ENCODE peak calls at places on chromosomes 4 and X, in eight cellular contexts. M is GM23248, E is WERI-Rb-1, R is A549, U is thyroid gland, I is dorsolateral prefrontal cortex, X is adrenal gland, P is mesendoderm. J is an unnamed sample.

GRCh38 chr4:176274441-176274840 is 5.4 kb upstream of the ASB5 start:
- DNase-seq in M (peak; percentile 88), E (no peak), R (peak; percentile 8), U (no peak), I (no peak), X (no peak), P (no peak), J (no peak)

GRCh38 chrX:153935326-153935851 is 552 bp upstream of the NAA10 start:
- DNase-seq in M (no peak), E (no peak), R (no peak), U (peak; percentile 19), I (no peak), X (no peak), P (peak; percentile 42), J (no peak)

GRCh38 chr4:13535708-13536361 is 8.5 kb downstream of the NKX3-2 start:
- DNase-seq in M (no peak), E (peak; percentile 74), R (no peak), U (no peak), I (no peak), X (no peak), P (no peak), J (no peak)

GRCh38 chr4:168501407-168501806 is 4.6 kb downstream of the PALLD start:
- DNase-seq in M (no peak), E (no peak), R (peak; percentile 53), U (no peak), I (no peak), X (no peak), P (no peak), J (no peak)

GRCh38 chr4:95095352-95095974 is 337.7 kb downstream of the BMPR1B start:
- DNase-seq in M (peak; percentile 75), E (peak; percentile 20), R (peak; percentile 78), U (no peak), I (no peak), X (peak; percentile 16), P (peak; percentile 32), J (no peak)

GRCh38 chrX:124863303-124863702 is 456.4 kb upstream of the TEX13C start:
- DNase-seq in M (no peak), E (no peak), R (no peak), U (no peak), I (no peak), X (no peak), P (peak; percentile 38), J (no peak)

GRCh38 chrX:106726485-106727437 is at the start of gene RNF128:
- DNase-seq in M (peak; percentile 62), E (no peak), R (peak; percentile 7), U (peak; percentile 72), I (peak; percentile 63), X (peak; percentile 67), P (peak; percentile 80), J (no peak)

GRCh38 chr4:30718021-30718888 is 1.9 kb upstream of the PCDH7 start:
- DNase-seq in M (peak; percentile 34), E (peak; percentile 50), R (no peak), U (peak; percentile 70), I (no peak), X (no peak), P (peak; percentile 82), J (no peak)

GRCh38 chr4:186248643-186249042 is 17.3 kb upstream of the F11 start:
- DNase-seq in M (no peak), E (no peak), R (no peak), U (no peak), I (no peak), X (no peak), P (peak; percentile 66), J (no peak)

DNA sequence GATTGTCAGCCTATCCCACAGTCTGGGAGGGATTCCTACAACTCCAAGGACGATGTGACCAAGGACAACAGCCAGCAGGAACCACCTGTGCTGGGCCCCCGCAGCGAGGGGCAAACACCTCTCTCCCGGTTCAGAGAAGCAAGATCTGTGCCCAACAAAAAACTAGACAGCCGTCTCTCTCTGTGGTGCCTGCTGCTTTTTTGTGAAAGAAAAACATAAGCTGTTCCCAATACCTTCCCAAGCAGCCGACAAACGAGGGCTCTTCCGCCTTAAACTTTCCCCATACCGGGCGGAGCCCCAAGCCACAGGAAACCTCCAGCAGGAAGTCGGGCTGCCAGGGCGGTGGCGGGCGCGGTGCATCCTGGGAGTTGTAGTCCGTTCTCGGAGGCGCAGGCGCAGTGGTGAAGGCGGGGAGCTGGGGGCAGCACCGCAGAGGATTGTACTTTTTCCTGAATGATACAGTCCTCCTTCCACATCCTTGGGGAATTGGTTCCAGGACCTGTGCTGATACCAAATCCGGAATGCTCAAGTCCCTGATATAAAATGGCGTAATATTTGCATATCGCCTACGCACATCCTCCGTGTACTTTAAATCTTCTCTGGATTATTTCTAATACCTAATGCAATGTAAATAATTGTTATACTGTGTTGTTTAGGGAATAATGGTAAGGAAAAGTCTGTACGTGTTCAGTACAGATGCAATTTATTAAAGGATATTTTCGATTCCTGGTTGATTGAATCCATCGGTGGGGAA is 63.1 kb upstream of the IRF2 start:
- DNase-seq in M (peak; percentile 96), E (peak; percentile 99), R (peak; percentile 95), U (peak; percentile 96), I (peak; percentile 89), X (peak; percentile 98), P (peak; percentile 97), J (peak; percentile 92)
- H3K27ac ChIP-seq in M (peak overlapping the region; percentile 76), E (peak overlapping the region; percentile 64), R (peak overlapping the region; percentile 93), U (peak overlapping the region; percentile 92), I (peak overlapping the region; percentile 99), X (peak overlapping the region; percentile 97), P (peak overlapping the region; percentile 64), J (peak overlapping the region; percentile 88)

GRCh38 chrX:96763608-96764007 is 79.0 kb downstream of the DIAPH2 start:
- DNase-seq in M (no peak), E (no peak), R (no peak), U (no peak), I (no peak), X (no peak), P (peak; percentile 34), J (no peak)
- H3K4me3 ChIP-seq in M (no peak overlapping the region), E (no peak overlapping the region), R (no peak overlapping the region), U (no peak overlapping the region), I (no peak overlapping the region), X (no peak overlapping the region), P (no peak overlapping the region), J (no peak overlapping the region)

GRCh38 chr4:15894393-15894792 is 44.1 kb downstream of the FGFBP1 start:
- DNase-seq in M (peak; percentile 22), E (no peak), R (peak; percentile 29), U (no peak), I (no peak), X (no peak), P (no peak), J (no peak)

GRCh38 chr4:15893967-15894366 is 44.6 kb downstream of the FGFBP1 start:
- DNase-seq in M (peak; percentile 96), E (no peak), R (peak; percentile 95), U (no peak), I (no peak), X (no peak), P (no peak), J (no peak)

GRCh38 chr4:15895517-15895916 is 43.0 kb downstream of the FGFBP1 start:
- DNase-seq in M (peak; percentile 20), E (peak; percentile 16), R (no peak), U (no peak), I (no peak), X (no peak), P (no peak), J (no peak)

GRCh38 chr4:15897577-15897976 is 41.0 kb downstream of the FGFBP1 start:
- DNase-seq in M (no peak), E (no peak), R (peak; percentile 25), U (no peak), I (no peak), X (no peak), P (no peak), J (no peak)

DNA sequence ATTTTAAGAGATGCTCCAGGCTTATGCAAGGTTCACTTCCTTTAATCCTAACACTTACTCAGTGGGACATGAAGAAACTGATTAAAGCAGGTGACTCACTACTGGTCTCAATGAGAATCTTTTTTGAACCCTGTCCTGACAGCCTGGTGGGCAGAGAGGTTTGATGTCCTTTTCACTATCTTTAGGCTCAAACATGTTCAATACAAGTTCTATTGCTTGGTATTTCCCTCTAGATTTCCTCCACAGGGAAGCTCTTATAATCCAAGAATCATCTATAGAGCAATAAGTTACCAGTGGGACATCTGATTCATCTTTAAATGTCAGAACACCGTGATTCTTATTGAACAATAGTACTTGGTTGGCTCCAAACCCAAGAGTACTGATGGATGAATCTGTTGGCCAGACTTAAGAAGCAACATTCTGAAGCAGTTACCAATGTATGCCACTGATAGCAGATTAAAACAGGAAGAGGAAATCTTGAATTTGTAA is 43.6 kb downstream of the FGFBP1 start:
- DNase-seq in M (peak; percentile 65), E (no peak), R (peak; percentile 33), U (no peak), I (no peak), X (no peak), P (no peak), J (no peak)
- H3K27ac ChIP-seq in M (peak overlapping the region; percentile 67), E (no peak overlapping the region), R (peak overlapping the region; percentile 77), U (no peak overlapping the region), I (no peak overlapping the region), X (no peak overlapping the region), P (no peak overlapping the region), J (no peak overlapping the region)

DNA sequence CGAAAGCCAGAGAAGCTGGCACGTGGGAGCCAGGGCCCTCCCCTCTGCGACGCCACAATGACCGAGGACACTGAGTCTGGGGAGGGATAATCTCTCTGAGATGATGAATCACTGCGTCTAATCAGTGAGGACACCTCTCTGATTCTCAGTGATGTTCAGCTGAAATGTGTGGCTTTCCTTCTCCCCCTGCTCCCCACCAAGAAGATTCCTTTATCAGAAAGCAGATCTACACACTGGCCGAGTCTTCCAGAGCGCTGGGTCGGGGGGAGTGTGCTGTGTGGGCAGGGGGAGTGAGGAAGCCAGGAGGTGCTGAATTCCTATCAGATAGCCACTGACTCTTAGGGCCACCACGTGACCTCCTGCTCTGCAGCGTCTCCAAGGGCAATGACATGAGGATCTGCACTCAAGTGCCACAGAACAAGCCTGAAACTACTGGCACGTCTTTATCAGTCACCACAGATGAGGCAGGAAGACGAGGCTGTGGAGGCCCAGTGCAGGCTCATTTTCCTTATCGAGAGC is 89.2 kb downstream of the GATB start:
- DNase-seq in M (no peak), E (peak; percentile 74), R (no peak), U (peak; percentile 22), I (no peak), X (no peak), P (peak; percentile 86), J (no peak)
- H3K4me3 ChIP-seq in M (no peak overlapping the region), E (peak overlapping the region; percentile 28), R (no peak overlapping the region), U (no peak overlapping the region), I (no peak overlapping the region), X (no peak overlapping the region), P (no peak overlapping the region), J (no peak overlapping the region)

DNA sequence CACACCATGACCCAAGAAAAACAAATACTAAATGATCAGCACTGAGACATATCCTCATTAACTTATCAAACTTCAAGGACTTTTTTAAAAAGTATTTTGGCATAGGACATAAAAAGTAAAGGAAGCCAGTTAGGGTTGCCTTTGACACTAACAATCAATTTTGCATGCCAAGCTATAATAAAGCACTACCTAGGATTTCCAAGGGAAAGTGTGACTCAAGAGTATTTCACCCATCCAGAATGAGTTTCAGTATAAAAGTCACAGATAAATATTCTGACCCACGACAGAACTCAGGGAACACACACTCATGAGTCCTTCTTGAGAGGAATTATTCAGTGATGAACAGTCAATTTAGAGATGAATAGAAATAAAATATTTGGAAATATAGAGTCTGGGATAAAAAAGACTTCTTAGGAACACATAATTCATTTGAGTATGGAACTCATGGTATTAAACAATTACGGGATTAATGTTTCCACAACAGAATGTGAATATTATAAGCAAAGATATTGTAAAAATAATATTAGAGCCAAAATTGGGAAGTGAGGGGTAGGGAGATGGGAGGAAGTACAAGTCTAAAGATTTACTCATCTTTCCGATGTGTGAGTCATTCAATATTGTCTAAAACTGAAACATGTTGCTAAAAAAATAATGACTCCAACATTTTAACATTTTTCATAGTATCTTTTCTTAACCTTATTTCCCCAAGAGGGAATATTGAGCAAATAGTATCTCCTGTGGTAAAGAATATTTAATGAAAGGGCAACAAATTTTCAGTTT is 143.5 kb upstream of the LNX1 start:
- DNase-seq in M (peak; percentile 89), E (no peak), R (no peak), U (no peak), I (no peak), X (no peak), P (no peak), J (no peak)
- H3K27ac ChIP-seq in M (peak overlapping the region; percentile 90), E (no peak overlapping the region), R (no peak overlapping the region), U (no peak overlapping the region), I (no peak overlapping the region), X (peak overlapping the region; percentile 39), P (no peak overlapping the region), J (no peak overlapping the region)

J was measured in CD8-positive, alpha-beta memory T cell.